ENCODE peak calls at places on chromosome 13, in five cellular contexts. B is mesenchymal stem cell, A is neuronal stem cell, C is IMR-90, D is H1. S is an unnamed sample.

GRCh38 chr13:20721454-20722357 is 18.2 kb downstream of the IL17D start:
- DNase-seq in D (no peak), C (peak), A (no peak), B (peak), S (peak)

GRCh38 chr13:26377038-26377437 is 123.1 kb downstream of the CDK8 start:
- DNase-seq in C (peak), D (peak), A (peak), B (peak), S (no peak)

GRCh38 chr13:19957320-19958118 is 1.0 kb upstream of the ZMYM2 start:
- DNase-seq in B (peak), D (no peak), C (peak), A (peak), S (peak)

GRCh38 chr13:79128158-79128557 is 277.9 kb downstream of the RBM26 start:
- DNase-seq in C (peak), D (no peak), B (peak), A (no peak), S (peak)

GRCh38 chr13:69904784-69905183 is 202.8 kb upstream of the ATXN8OS start:
- DNase-seq in D (no peak), C (no peak), A (no peak), B (no peak), S (no peak)

GRCh38 chr13:68125087-68125480 is 894.9 kb upstream of the PCDH9 start:
- DNase-seq in D (no peak), A (no peak), C (no peak), B (no peak), S (no peak)

GRCh38 chr13:94315188-94315587 is 164.3 kb downstream of the DCT start:
- DNase-seq in C (no peak), B (no peak), D (no peak), A (no peak), S (no peak)

GRCh38 chr13:99218969-99219368 is 18.3 kb downstream of the UBAC2 start:
- DNase-seq in B (no peak), A (no peak), D (no peak), C (no peak), S (no peak)

GRCh38 chr13:45490068-45490467 is 25.3 kb downstream of the COG3 start:
- DNase-seq in C (no peak), A (no peak), B (no peak), D (no peak), S (no peak)

GRCh38 chr13:24220086-24220703 is 59.7 kb downstream of the SPATA13 start:
- DNase-seq in D (no peak), A (peak), C (peak), B (peak), S (peak)

GRCh38 chr13:65943024-65943423 is 1287.1 kb downstream of the PCDH9 start:
- DNase-seq in C (peak), D (no peak), A (no peak), B (no peak), S (no peak)

GRCh38 chr13:72341904-72342303 is 385.5 kb downstream of the MZT1 start:
- DNase-seq in A (no peak), D (no peak), C (no peak), B (no peak), S (no peak)

GRCh38 chr13:109227344-109227940 is 558.9 kb downstream of the IRS2 start:
- DNase-seq in D (no peak), B (no peak), A (no peak), C (no peak), S (no peak)

GRCh38 chr13:32038353-32038752 is 6.8 kb downstream of the FRY start:
- DNase-seq in C (no peak), B (no peak), A (no peak), D (no peak), S (peak)

GRCh38 chr13:113883314-113883811 is 19.5 kb upstream of the GAS6 start:
- DNase-seq in B (no peak), A (no peak), D (no peak), C (no peak), S (no peak)
- H3K14ac ChIP-seq in B (peak), A (peak), D (no peak), C (no peak), S (no peak)

GRCh38 chr13:66948910-66949309 is 281.2 kb downstream of the PCDH9 start:
- DNase-seq in A (no peak), D (no peak), C (no peak), B (no peak), S (no peak)
- H3K4me3 ChIP-seq in A (no peak), D (peak), C (no peak), B (no peak), S (no peak)

GRCh38 chr13:35854286-35854685 is 276.9 kb downstream of the DCLK1 start:
- DNase-seq in D (no peak), A (no peak), B (no peak), C (no peak), S (no peak)

GRCh38 chr13:35857769-35858168 is 273.4 kb downstream of the DCLK1 start:
- DNase-seq in C (peak), B (no peak), D (peak), A (peak), S (no peak)

GRCh38 chr13:35856721-35857346 is 274.3 kb downstream of the DCLK1 start:
- DNase-seq in B (no peak), D (no peak), C (no peak), A (no peak), S (no peak)

GRCh38 chr13:35856084-35856483 is 275.1 kb downstream of the DCLK1 start:
- DNase-seq in D (no peak), A (no peak), C (no peak), B (no peak), S (no peak)

GRCh38 chr13:35855531-35856019 is 275.6 kb downstream of the DCLK1 start:
- DNase-seq in B (no peak), A (peak), D (peak), C (no peak), S (peak)
- H3K14ac ChIP-seq in B (no peak), A (no peak), D (no peak), C (no peak), S (no peak)

GRCh38 chr13:53782400-53783030 is 753.9 kb downstream of the OLFM4 start:
- DNase-seq in D (no peak), B (peak), A (peak), C (peak), S (peak)
- H3K4me3 ChIP-seq in D (peak), B (no peak), A (peak), C (no peak), S (no peak)

GRCh38 chr13:48094404-48094780 is 512 bp downstream of the MED4 start:
- DNase-seq in C (no peak), D (no peak), A (no peak), B (peak), S (no peak)
- H3K14ac ChIP-seq in C (peak), D (no peak), A (no peak), B (peak), S (peak)

GRCh38 chr13:50153401-50153800 is 138.2 kb downstream of the KCNRG start:
- DNase-seq in C (no peak), B (no peak), A (no peak), D (no peak), S (no peak)

GRCh38 chr13:50149932-50150331 is 134.7 kb downstream of the KCNRG start:
- DNase-seq in C (no peak), A (no peak), B (no peak), D (no peak), S (no peak)

GRCh38 chr13:50152655-50153309 is 137.5 kb downstream of the KCNRG start:
- DNase-seq in D (no peak), C (no peak), B (no peak), A (no peak), S (no peak)

GRCh38 chr13:50153888-50154287 is 138.6 kb downstream of the KCNRG start:
- DNase-seq in D (no peak), A (no peak), C (no peak), B (no peak), S (no peak)

GRCh38 chr13:50152224-50152623 is 137.0 kb downstream of the KCNRG start:
- DNase-seq in D (no peak), B (no peak), C (no peak), A (no peak), S (no peak)
- H3K4me3 ChIP-seq in D (no peak), B (peak), C (no peak), A (no peak), S (no peak)

GRCh38 chr13:106533940-106534843 is 1.3 kb downstream of the EFNB2 start:
- DNase-seq in D (no peak), A (no peak), C (peak), B (peak), S (peak)
- H3K14ac ChIP-seq in D (no peak), A (peak), C (peak), B (peak), S (peak)

GRCh38 chr13:33322474-33322827 is 36.9 kb upstream of the STARD13 start:
- DNase-seq in B (peak), C (peak), D (no peak), A (no peak), S (peak)
- H3K4me3 ChIP-seq in B (peak), C (peak), D (no peak), A (no peak), S (no peak)

GRCh38 chr13:38372818-38373217 is 23.2 kb downstream of the UFM1 start:
- DNase-seq in B (peak), C (no peak), A (no peak), D (no peak), S (peak)
- H3K14ac ChIP-seq in B (no peak), C (no peak), A (no peak), D (no peak), S (no peak)

GRCh38 chr13:107450426-107450825 is 764.9 kb downstream of the LIG4 start:
- DNase-seq in A (no peak), C (peak), B (no peak), D (no peak), S (no peak)
- H3K4me3 ChIP-seq in A (no peak), C (no peak), B (no peak), D (no peak), S (no peak)